ENCODE peak calls at places on chromosomes 16 and 17, in six cellular contexts. Y, D, M, P, S and Q are unnamed samples.

GRCh38 chr16:10688291-10688690 is 6.4 kb downstream of the TEKT5 start:
- DNase-seq in Y (no peak), D (peak), M (no peak), P (no peak), S (no peak), Q (peak)

GRCh38 chr17:63645775-63646491 is 23.7 kb downstream of the MAP3K3 start:
- DNase-seq in Y (no peak), D (no peak), M (no peak), P (no peak), S (no peak), Q (no peak)

GRCh38 chr16:24800586-24800985 is 45.2 kb upstream of the SLC5A11 start:
- DNase-seq in Y (no peak), D (no peak), M (peak), P (no peak), S (peak), Q (no peak)

GRCh38 chr17:16444258-16444886 is 29.0 kb downstream of the TRPV2 start:
- DNase-seq in Y (no peak), D (no peak), M (no peak), P (no peak), S (peak), Q (no peak)

GRCh38 chr17:42459256-42459982 is 741 bp downstream of the ATP6V0A1 start:
- DNase-seq in Y (no peak), D (peak), M (peak), P (peak), S (peak), Q (peak)

GRCh38 chr16:3008749-3009088 is 4.0 kb upstream of the CLDN9 start:
- DNase-seq in Y (no peak), D (no peak), M (no peak), P (no peak), S (no peak), Q (no peak)

GRCh38 chr17:82963104-82963950 is 116.1 kb upstream of the METRNL start:
- DNase-seq in Y (no peak), D (peak), M (peak), P (no peak), S (peak), Q (peak)

GRCh38 chr17:977163-977562 is 2.4 kb downstream of the NXN start:
- DNase-seq in Y (no peak), D (no peak), M (no peak), P (no peak), S (no peak), Q (no peak)

GRCh38 chr17:43814026-43814425 is 18.9 kb downstream of the MPP3 start:
- DNase-seq in Y (no peak), D (no peak), M (no peak), P (no peak), S (no peak), Q (no peak)

GRCh38 chr17:1469231-1469852 is 13.3 kb upstream of the CRK start:
- DNase-seq in Y (no peak), D (no peak), M (no peak), P (no peak), S (no peak), Q (no peak)

GRCh38 chr17:79781012-79781665 is 3.2 kb downstream of the CBX2 start:
- DNase-seq in Y (no peak), D (no peak), M (no peak), P (no peak), S (no peak), Q (no peak)

GRCh38 chr17:5416886-5417285 is 2.6 kb downstream of the NUP88 start:
- DNase-seq in Y (no peak), D (no peak), M (no peak), P (no peak), S (no peak), Q (no peak)

GRCh38 chr17:31435581-31435980 is 44.1 kb downstream of the RAB11FIP4 start:
- DNase-seq in Y (no peak), D (no peak), M (no peak), P (no peak), S (no peak), Q (no peak)

GRCh38 chr16:64180136-64180900 is 941.5 kb downstream of the CDH11 start:
- DNase-seq in Y (no peak), D (no peak), M (no peak), P (no peak), S (no peak), Q (no peak)

GRCh38 chr17:45735488-45735887 is 48.6 kb upstream of the CRHR1 start:
- DNase-seq in Y (no peak), D (no peak), M (no peak), P (no peak), S (no peak), Q (no peak)

GRCh38 chr16:57264950-57265371 is 19.5 kb downstream of the PLLP start:
- DNase-seq in Y (no peak), D (peak), M (no peak), P (no peak), S (no peak), Q (no peak)

GRCh38 chr16:78094166-78094565 is 5.3 kb upstream of the WWOX start:
- DNase-seq in Y (no peak), D (no peak), M (no peak), P (no peak), S (peak), Q (no peak)

GRCh38 chr17:33463887-33464286 is 170.8 kb upstream of the ASIC2 start:
- DNase-seq in Y (no peak), D (no peak), M (no peak), P (no peak), S (no peak), Q (no peak)

GRCh38 chr17:30244853-30245385 is 9.4 kb upstream of the SLC6A4 start:
- DNase-seq in Y (no peak), D (no peak), M (peak), P (no peak), S (no peak), Q (no peak)

GRCh38 chr17:11701906-11702305 is 103.6 kb downstream of the DNAH9 start:
- DNase-seq in Y (no peak), D (no peak), M (no peak), P (no peak), S (no peak), Q (no peak)

GRCh38 chr16:46954562-46954961 is 18.9 kb downstream of the DNAJA2 start:
- DNase-seq in Y (no peak), D (no peak), M (no peak), P (no peak), S (no peak), Q (no peak)

GRCh38 chr16:11698271-11698689 is 30.0 kb downstream of the SNN start:
- DNase-seq in Y (no peak), D (no peak), M (no peak), P (no peak), S (no peak), Q (no peak)

GRCh38 chr16:4288148-4288921 is 15.5 kb upstream of the TFAP4 start:
- DNase-seq in Y (peak), D (peak), M (peak), P (peak), S (peak), Q (peak)

GRCh38 chr16:819336-819735 is 18.8 kb upstream of the GNG13 start:
- DNase-seq in Y (no peak), D (no peak), M (no peak), P (no peak), S (no peak), Q (no peak)

GRCh38 chr16:10828851-10829331 is 10.3 kb upstream of the TVP23A start:
- DNase-seq in Y (no peak), D (peak), M (peak), P (no peak), S (no peak), Q (peak)

GRCh38 chr16:66364117-66364958 is 2.2 kb upstream of the CDH5 start:
- DNase-seq in Y (no peak), D (peak), M (no peak), P (no peak), S (no peak), Q (no peak)

GRCh38 chr17:46727572-46728348 is 90.7 kb downstream of the WNT3 start:
- DNase-seq in Y (no peak), D (no peak), M (peak), P (no peak), S (peak), Q (peak)

GRCh38 chr17:36703860-36704266 is 102.5 kb downstream of the MRM1 start:
- DNase-seq in Y (peak), D (peak), M (no peak), P (peak), S (peak), Q (peak)

GRCh38 chr16:75908718-75909117 is 182.4 kb upstream of the CPHXL start:
- DNase-seq in Y (no peak), D (no peak), M (no peak), P (no peak), S (no peak), Q (no peak)

GRCh38 chr17:71224824-71225575 is 895.8 kb upstream of the SOX9 start:
- DNase-seq in Y (no peak), D (no peak), M (no peak), P (no peak), S (no peak), Q (no peak)

GRCh38 chr17:83098241-83099085 is 19.1 kb downstream of the METRNL start:
- DNase-seq in Y (no peak), D (no peak), M (no peak), P (no peak), S (no peak), Q (no peak)

GRCh38 chr17:37067555-37068111 is 118.9 kb downstream of the AATF start:
- DNase-seq in Y (no peak), D (peak), M (peak), P (no peak), S (peak), Q (peak)

GRCh38 chr17:81419333-81419885 is 24.2 kb downstream of the BAHCC1 start:
- DNase-seq in Y (no peak), D (peak), M (peak), P (no peak), S (peak), Q (peak)

GRCh38 chr17:76191891-76192290 is 48.4 kb downstream of the RNF157 start:
- DNase-seq in Y (no peak), D (no peak), M (no peak), P (no peak), S (no peak), Q (no peak)